ENCODE peak calls at places on chromosomes 13 and 19, in seven cellular contexts. One of them, this sample, is unnamed.

GRCh38 chr13:111115841-111116500 is 861 bp downstream of the ARHGEF7 start:
- DNase-seq in activated naive CD8-positive, alpha-beta T cell treated with anti-CD3 and anti-CD28 coated beads, Interleukin-2, amount 50 U/mL, for 24 hours: no peak
- DNase-seq in T-helper 17 cell: no peak
- DNase-seq in OCI-LY7: no peak
- DNase-seq in NCI-H2081: peak
- DNase-seq in naive thymus-derived CD4-positive, alpha-beta T cell: peak
- DNase-seq in sciatic nerve: peak
- DNase-seq in this sample: peak

GRCh38 chr13:77555246-77555645 is 19.7 kb downstream of the SCEL start:
- DNase-seq in activated naive CD8-positive, alpha-beta T cell treated with anti-CD3 and anti-CD28 coated beads, Interleukin-2, amount 50 U/mL, for 24 hours: no peak
- DNase-seq in T-helper 17 cell: no peak
- DNase-seq in OCI-LY7: no peak
- DNase-seq in NCI-H2081: peak
- DNase-seq in naive thymus-derived CD4-positive, alpha-beta T cell: no peak
- DNase-seq in sciatic nerve: no peak
- DNase-seq in this sample: no peak

GRCh38 chr13:79393564-79394249 is 12.3 kb downstream of the RBM26 start:
- DNase-seq in activated naive CD8-positive, alpha-beta T cell treated with anti-CD3 and anti-CD28 coated beads, Interleukin-2, amount 50 U/mL, for 24 hours: peak
- DNase-seq in T-helper 17 cell: no peak
- DNase-seq in OCI-LY7: peak
- DNase-seq in NCI-H2081: peak
- DNase-seq in naive thymus-derived CD4-positive, alpha-beta T cell: peak
- DNase-seq in sciatic nerve: no peak
- DNase-seq in this sample: peak

GRCh38 chr13:70034280-70034679 is 73.3 kb upstream of the ATXN8OS start:
- DNase-seq in activated naive CD8-positive, alpha-beta T cell treated with anti-CD3 and anti-CD28 coated beads, Interleukin-2, amount 50 U/mL, for 24 hours: no peak
- DNase-seq in T-helper 17 cell: no peak
- DNase-seq in OCI-LY7: no peak
- DNase-seq in NCI-H2081: no peak
- DNase-seq in naive thymus-derived CD4-positive, alpha-beta T cell: no peak
- DNase-seq in sciatic nerve: no peak
- DNase-seq in this sample: no peak

GRCh38 chr19:28633223-28634030 is 579.5 kb downstream of the UQCRFS1 start:
- DNase-seq in activated naive CD8-positive, alpha-beta T cell treated with anti-CD3 and anti-CD28 coated beads, Interleukin-2, amount 50 U/mL, for 24 hours: peak
- DNase-seq in T-helper 17 cell: no peak
- DNase-seq in OCI-LY7: peak
- DNase-seq in NCI-H2081: no peak
- DNase-seq in naive thymus-derived CD4-positive, alpha-beta T cell: peak
- DNase-seq in sciatic nerve: no peak
- DNase-seq in this sample: peak

GRCh38 chr13:30341815-30342570 is 34.6 kb upstream of the KATNAL1 start:
- DNase-seq in activated naive CD8-positive, alpha-beta T cell treated with anti-CD3 and anti-CD28 coated beads, Interleukin-2, amount 50 U/mL, for 24 hours: no peak
- DNase-seq in T-helper 17 cell: no peak
- DNase-seq in OCI-LY7: no peak
- DNase-seq in NCI-H2081: no peak
- DNase-seq in naive thymus-derived CD4-positive, alpha-beta T cell: no peak
- DNase-seq in sciatic nerve: peak
- DNase-seq in this sample: no peak

GRCh38 chr13:45331981-45332830 is 8.8 kb downstream of the TPT1 start:
- DNase-seq in activated naive CD8-positive, alpha-beta T cell treated with anti-CD3 and anti-CD28 coated beads, Interleukin-2, amount 50 U/mL, for 24 hours: no peak
- DNase-seq in T-helper 17 cell: no peak
- DNase-seq in OCI-LY7: no peak
- DNase-seq in NCI-H2081: no peak
- DNase-seq in naive thymus-derived CD4-positive, alpha-beta T cell: no peak
- DNase-seq in sciatic nerve: no peak
- DNase-seq in this sample: no peak

GRCh38 chr19:8575467-8575997 is 1.7 kb downstream of the MYO1F start:
- DNase-seq in activated naive CD8-positive, alpha-beta T cell treated with anti-CD3 and anti-CD28 coated beads, Interleukin-2, amount 50 U/mL, for 24 hours: peak
- DNase-seq in T-helper 17 cell: peak
- DNase-seq in OCI-LY7: no peak
- DNase-seq in NCI-H2081: no peak
- DNase-seq in naive thymus-derived CD4-positive, alpha-beta T cell: peak
- DNase-seq in sciatic nerve: no peak
- DNase-seq in this sample: peak

GRCh38 chr19:1624458-1624857 is 19.2 kb upstream of the UQCR11 start:
- DNase-seq in activated naive CD8-positive, alpha-beta T cell treated with anti-CD3 and anti-CD28 coated beads, Interleukin-2, amount 50 U/mL, for 24 hours: peak
- DNase-seq in T-helper 17 cell: no peak
- DNase-seq in OCI-LY7: peak
- DNase-seq in NCI-H2081: peak
- DNase-seq in naive thymus-derived CD4-positive, alpha-beta T cell: peak
- DNase-seq in sciatic nerve: peak
- DNase-seq in this sample: peak

GRCh38 chr19:55691561-55692481 is 16.8 kb downstream of the EPN1 start:
- DNase-seq in activated naive CD8-positive, alpha-beta T cell treated with anti-CD3 and anti-CD28 coated beads, Interleukin-2, amount 50 U/mL, for 24 hours: no peak
- DNase-seq in T-helper 17 cell: no peak
- DNase-seq in OCI-LY7: no peak
- DNase-seq in NCI-H2081: no peak
- DNase-seq in naive thymus-derived CD4-positive, alpha-beta T cell: no peak
- DNase-seq in sciatic nerve: peak
- DNase-seq in this sample: no peak

GRCh38 chr13:26460652-26461051 is 96.8 kb upstream of the WASF3 start:
- DNase-seq in activated naive CD8-positive, alpha-beta T cell treated with anti-CD3 and anti-CD28 coated beads, Interleukin-2, amount 50 U/mL, for 24 hours: no peak
- DNase-seq in T-helper 17 cell: no peak
- DNase-seq in OCI-LY7: no peak
- DNase-seq in NCI-H2081: no peak
- DNase-seq in naive thymus-derived CD4-positive, alpha-beta T cell: no peak
- DNase-seq in sciatic nerve: no peak
- DNase-seq in this sample: no peak

GRCh38 chr13:41127746-41128145 is 4.9 kb downstream of the KBTBD6 start:
- DNase-seq in activated naive CD8-positive, alpha-beta T cell treated with anti-CD3 and anti-CD28 coated beads, Interleukin-2, amount 50 U/mL, for 24 hours: no peak
- DNase-seq in T-helper 17 cell: no peak
- DNase-seq in OCI-LY7: no peak
- DNase-seq in NCI-H2081: no peak
- DNase-seq in naive thymus-derived CD4-positive, alpha-beta T cell: no peak
- DNase-seq in sciatic nerve: no peak
- DNase-seq in this sample: no peak

GRCh38 chr13:67238277-67238859 is 8.2 kb upstream of the PCDH9 start:
- DNase-seq in activated naive CD8-positive, alpha-beta T cell treated with anti-CD3 and anti-CD28 coated beads, Interleukin-2, amount 50 U/mL, for 24 hours: no peak
- DNase-seq in T-helper 17 cell: no peak
- DNase-seq in OCI-LY7: peak
- DNase-seq in NCI-H2081: peak
- DNase-seq in naive thymus-derived CD4-positive, alpha-beta T cell: peak
- DNase-seq in sciatic nerve: no peak
- DNase-seq in this sample: no peak

GRCh38 chr13:73696713-73697112 is 437.5 kb downstream of the KLF12 start:
- DNase-seq in activated naive CD8-positive, alpha-beta T cell treated with anti-CD3 and anti-CD28 coated beads, Interleukin-2, amount 50 U/mL, for 24 hours: no peak
- DNase-seq in T-helper 17 cell: no peak
- DNase-seq in OCI-LY7: no peak
- DNase-seq in NCI-H2081: no peak
- DNase-seq in naive thymus-derived CD4-positive, alpha-beta T cell: no peak
- DNase-seq in sciatic nerve: no peak
- DNase-seq in this sample: no peak

GRCh38 chr19:23391239-23391638 is 4.0 kb downstream of the ZNF91 start:
- DNase-seq in activated naive CD8-positive, alpha-beta T cell treated with anti-CD3 and anti-CD28 coated beads, Interleukin-2, amount 50 U/mL, for 24 hours: no peak
- DNase-seq in T-helper 17 cell: no peak
- DNase-seq in OCI-LY7: no peak
- DNase-seq in NCI-H2081: no peak
- DNase-seq in naive thymus-derived CD4-positive, alpha-beta T cell: no peak
- DNase-seq in sciatic nerve: no peak
- DNase-seq in this sample: no peak

GRCh38 chr13:78806457-78806856 is 147.5 kb upstream of the OBI1 start:
- DNase-seq in activated naive CD8-positive, alpha-beta T cell treated with anti-CD3 and anti-CD28 coated beads, Interleukin-2, amount 50 U/mL, for 24 hours: no peak
- DNase-seq in T-helper 17 cell: no peak
- DNase-seq in OCI-LY7: no peak
- DNase-seq in NCI-H2081: peak
- DNase-seq in naive thymus-derived CD4-positive, alpha-beta T cell: no peak
- DNase-seq in sciatic nerve: no peak
- DNase-seq in this sample: no peak

GRCh38 chr19:45419396-45419795 is 4.3 kb downstream of the ERCC1 start:
- DNase-seq in activated naive CD8-positive, alpha-beta T cell treated with anti-CD3 and anti-CD28 coated beads, Interleukin-2, amount 50 U/mL, for 24 hours: no peak
- DNase-seq in T-helper 17 cell: no peak
- DNase-seq in OCI-LY7: peak
- DNase-seq in NCI-H2081: no peak
- DNase-seq in naive thymus-derived CD4-positive, alpha-beta T cell: no peak
- DNase-seq in sciatic nerve: no peak
- DNase-seq in this sample: peak

GRCh38 chr19:15283141-15283885 is 49.0 kb downstream of the BRD4 start:
- DNase-seq in activated naive CD8-positive, alpha-beta T cell treated with anti-CD3 and anti-CD28 coated beads, Interleukin-2, amount 50 U/mL, for 24 hours: no peak
- DNase-seq in T-helper 17 cell: no peak
- DNase-seq in OCI-LY7: no peak
- DNase-seq in NCI-H2081: no peak
- DNase-seq in naive thymus-derived CD4-positive, alpha-beta T cell: no peak
- DNase-seq in sciatic nerve: no peak
- DNase-seq in this sample: no peak

GRCh38 chr19:51808333-51808986 is 13.5 kb downstream of the FPR3 start:
- DNase-seq in activated naive CD8-positive, alpha-beta T cell treated with anti-CD3 and anti-CD28 coated beads, Interleukin-2, amount 50 U/mL, for 24 hours: no peak
- DNase-seq in T-helper 17 cell: no peak
- DNase-seq in OCI-LY7: no peak
- DNase-seq in NCI-H2081: no peak
- DNase-seq in naive thymus-derived CD4-positive, alpha-beta T cell: no peak
- DNase-seq in sciatic nerve: no peak
- DNase-seq in this sample: no peak

GRCh38 chr19:55172741-55173140 is 6.3 kb upstream of the DNAAF3 start:
- DNase-seq in activated naive CD8-positive, alpha-beta T cell treated with anti-CD3 and anti-CD28 coated beads, Interleukin-2, amount 50 U/mL, for 24 hours: no peak
- DNase-seq in T-helper 17 cell: no peak
- DNase-seq in OCI-LY7: no peak
- DNase-seq in NCI-H2081: no peak
- DNase-seq in naive thymus-derived CD4-positive, alpha-beta T cell: no peak
- DNase-seq in sciatic nerve: no peak
- DNase-seq in this sample: peak

GRCh38 chr19:18274303-18274775 is at the start of gene IQCN:
- DNase-seq in activated naive CD8-positive, alpha-beta T cell treated with anti-CD3 and anti-CD28 coated beads, Interleukin-2, amount 50 U/mL, for 24 hours: peak
- DNase-seq in T-helper 17 cell: no peak
- DNase-seq in OCI-LY7: no peak
- DNase-seq in NCI-H2081: no peak
- DNase-seq in naive thymus-derived CD4-positive, alpha-beta T cell: peak
- DNase-seq in sciatic nerve: no peak
- DNase-seq in this sample: peak

GRCh38 chr19:39307822-39308530 is 11.8 kb downstream of the IFNL1 start:
- DNase-seq in activated naive CD8-positive, alpha-beta T cell treated with anti-CD3 and anti-CD28 coated beads, Interleukin-2, amount 50 U/mL, for 24 hours: no peak
- DNase-seq in T-helper 17 cell: no peak
- DNase-seq in OCI-LY7: no peak
- DNase-seq in NCI-H2081: no peak
- DNase-seq in naive thymus-derived CD4-positive, alpha-beta T cell: no peak
- DNase-seq in sciatic nerve: peak
- DNase-seq in this sample: peak

GRCh38 chr19:52221831-52222375 is 32.1 kb downstream of the PPP2R1A start:
- DNase-seq in activated naive CD8-positive, alpha-beta T cell treated with anti-CD3 and anti-CD28 coated beads, Interleukin-2, amount 50 U/mL, for 24 hours: no peak
- DNase-seq in T-helper 17 cell: no peak
- DNase-seq in OCI-LY7: no peak
- DNase-seq in NCI-H2081: no peak
- DNase-seq in naive thymus-derived CD4-positive, alpha-beta T cell: no peak
- DNase-seq in sciatic nerve: no peak
- DNase-seq in this sample: no peak

GRCh38 chr13:47588676-47589075 is 412.4 kb downstream of the SUCLA2 start:
- DNase-seq in activated naive CD8-positive, alpha-beta T cell treated with anti-CD3 and anti-CD28 coated beads, Interleukin-2, amount 50 U/mL, for 24 hours: no peak
- DNase-seq in T-helper 17 cell: no peak
- DNase-seq in OCI-LY7: no peak
- DNase-seq in NCI-H2081: no peak
- DNase-seq in naive thymus-derived CD4-positive, alpha-beta T cell: no peak
- DNase-seq in sciatic nerve: no peak
- DNase-seq in this sample: no peak

GRCh38 chr19:10701955-10702307 is 692 bp downstream of the QTRT1 start:
- DNase-seq in activated naive CD8-positive, alpha-beta T cell treated with anti-CD3 and anti-CD28 coated beads, Interleukin-2, amount 50 U/mL, for 24 hours: peak
- DNase-seq in T-helper 17 cell: no peak
- DNase-seq in OCI-LY7: peak
- DNase-seq in NCI-H2081: peak
- DNase-seq in naive thymus-derived CD4-positive, alpha-beta T cell: peak
- DNase-seq in sciatic nerve: no peak
- DNase-seq in this sample: peak

GRCh38 chr13:96397807-96398206 is 307.9 kb downstream of the HS6ST3 start:
- DNase-seq in activated naive CD8-positive, alpha-beta T cell treated with anti-CD3 and anti-CD28 coated beads, Interleukin-2, amount 50 U/mL, for 24 hours: no peak
- DNase-seq in T-helper 17 cell: no peak
- DNase-seq in OCI-LY7: no peak
- DNase-seq in NCI-H2081: no peak
- DNase-seq in naive thymus-derived CD4-positive, alpha-beta T cell: no peak
- DNase-seq in sciatic nerve: no peak
- DNase-seq in this sample: no peak

GRCh38 chr13:51556740-51557139 is 27.5 kb upstream of the WDFY2 start:
- DNase-seq in activated naive CD8-positive, alpha-beta T cell treated with anti-CD3 and anti-CD28 coated beads, Interleukin-2, amount 50 U/mL, for 24 hours: no peak
- DNase-seq in T-helper 17 cell: no peak
- DNase-seq in OCI-LY7: no peak
- DNase-seq in NCI-H2081: no peak
- DNase-seq in naive thymus-derived CD4-positive, alpha-beta T cell: no peak
- DNase-seq in sciatic nerve: no peak
- DNase-seq in this sample: no peak

GRCh38 chr19:28705008-28705407 is 507.9 kb downstream of the UQCRFS1 start:
- DNase-seq in activated naive CD8-positive, alpha-beta T cell treated with anti-CD3 and anti-CD28 coated beads, Interleukin-2, amount 50 U/mL, for 24 hours: no peak
- DNase-seq in T-helper 17 cell: no peak
- DNase-seq in OCI-LY7: peak
- DNase-seq in NCI-H2081: no peak
- DNase-seq in naive thymus-derived CD4-positive, alpha-beta T cell: no peak
- DNase-seq in sciatic nerve: no peak
- DNase-seq in this sample: no peak

GRCh38 chr19:11693505-11694499 is 44.9 kb downstream of the ZNF823 start:
- DNase-seq in activated naive CD8-positive, alpha-beta T cell treated with anti-CD3 and anti-CD28 coated beads, Interleukin-2, amount 50 U/mL, for 24 hours: no peak
- DNase-seq in T-helper 17 cell: no peak
- DNase-seq in OCI-LY7: peak
- DNase-seq in NCI-H2081: peak
- DNase-seq in naive thymus-derived CD4-positive, alpha-beta T cell: no peak
- DNase-seq in sciatic nerve: no peak
- DNase-seq in this sample: peak

GRCh38 chr13:23670793-23671192 is 100.6 kb downstream of the TNFRSF19 start:
- DNase-seq in activated naive CD8-positive, alpha-beta T cell treated with anti-CD3 and anti-CD28 coated beads, Interleukin-2, amount 50 U/mL, for 24 hours: no peak
- DNase-seq in T-helper 17 cell: no peak
- DNase-seq in OCI-LY7: no peak
- DNase-seq in NCI-H2081: no peak
- DNase-seq in naive thymus-derived CD4-positive, alpha-beta T cell: no peak
- DNase-seq in sciatic nerve: no peak
- DNase-seq in this sample: no peak

GRCh38 chr13:32267836-32268439 is 47.2 kb downstream of the ZAR1L start:
- DNase-seq in activated naive CD8-positive, alpha-beta T cell treated with anti-CD3 and anti-CD28 coated beads, Interleukin-2, amount 50 U/mL, for 24 hours: peak
- DNase-seq in T-helper 17 cell: no peak
- DNase-seq in OCI-LY7: peak
- DNase-seq in NCI-H2081: no peak
- DNase-seq in naive thymus-derived CD4-positive, alpha-beta T cell: peak
- DNase-seq in sciatic nerve: no peak
- DNase-seq in this sample: peak

GRCh38 chr13:21673592-21674270 is 2.9 kb downstream of the FGF9 start:
- DNase-seq in activated naive CD8-positive, alpha-beta T cell treated with anti-CD3 and anti-CD28 coated beads, Interleukin-2, amount 50 U/mL, for 24 hours: peak
- DNase-seq in T-helper 17 cell: peak
- DNase-seq in OCI-LY7: peak
- DNase-seq in NCI-H2081: peak
- DNase-seq in naive thymus-derived CD4-positive, alpha-beta T cell: peak
- DNase-seq in sciatic nerve: no peak
- DNase-seq in this sample: peak

GRCh38 chr13:28528848-28529247 is 33.9 kb upstream of the FLT1 start:
- DNase-seq in activated naive CD8-positive, alpha-beta T cell treated with anti-CD3 and anti-CD28 coated beads, Interleukin-2, amount 50 U/mL, for 24 hours: no peak
- DNase-seq in T-helper 17 cell: no peak
- DNase-seq in OCI-LY7: no peak
- DNase-seq in NCI-H2081: no peak
- DNase-seq in naive thymus-derived CD4-positive, alpha-beta T cell: no peak
- DNase-seq in sciatic nerve: no peak
- DNase-seq in this sample: no peak

GRCh38 chr13:93552596-93552995 is 326.0 kb downstream of the GPC6 start:
- DNase-seq in activated naive CD8-positive, alpha-beta T cell treated with anti-CD3 and anti-CD28 coated beads, Interleukin-2, amount 50 U/mL, for 24 hours: no peak
- DNase-seq in T-helper 17 cell: no peak
- DNase-seq in OCI-LY7: no peak
- DNase-seq in NCI-H2081: no peak
- DNase-seq in naive thymus-derived CD4-positive, alpha-beta T cell: no peak
- DNase-seq in sciatic nerve: no peak
- DNase-seq in this sample: no peak

GRCh38 chr19:46480409-46480808 is 9.0 kb upstream of the PNMA8A start:
- DNase-seq in activated naive CD8-positive, alpha-beta T cell treated with anti-CD3 and anti-CD28 coated beads, Interleukin-2, amount 50 U/mL, for 24 hours: no peak
- DNase-seq in T-helper 17 cell: no peak
- DNase-seq in OCI-LY7: no peak
- DNase-seq in NCI-H2081: no peak
- DNase-seq in naive thymus-derived CD4-positive, alpha-beta T cell: no peak
- DNase-seq in sciatic nerve: no peak
- DNase-seq in this sample: peak

GRCh38 chr13:77696863-77697207 is 652 bp upstream of the SLAIN1 start:
- DNase-seq in activated naive CD8-positive, alpha-beta T cell treated with anti-CD3 and anti-CD28 coated beads, Interleukin-2, amount 50 U/mL, for 24 hours: no peak
- DNase-seq in T-helper 17 cell: no peak
- DNase-seq in OCI-LY7: no peak
- DNase-seq in NCI-H2081: peak
- DNase-seq in naive thymus-derived CD4-positive, alpha-beta T cell: no peak
- DNase-seq in sciatic nerve: no peak
- DNase-seq in this sample: no peak

GRCh38 chr13:98517576-98518310 is 59.2 kb downstream of the STK24 start:
- DNase-seq in activated naive CD8-positive, alpha-beta T cell treated with anti-CD3 and anti-CD28 coated beads, Interleukin-2, amount 50 U/mL, for 24 hours: no peak
- DNase-seq in T-helper 17 cell: peak
- DNase-seq in OCI-LY7: no peak
- DNase-seq in NCI-H2081: no peak
- DNase-seq in naive thymus-derived CD4-positive, alpha-beta T cell: peak
- DNase-seq in sciatic nerve: no peak
- DNase-seq in this sample: no peak

GRCh38 chr13:112168771-112169170 is 101.8 kb downstream of the SOX1 start:
- DNase-seq in activated naive CD8-positive, alpha-beta T cell treated with anti-CD3 and anti-CD28 coated beads, Interleukin-2, amount 50 U/mL, for 24 hours: no peak
- DNase-seq in T-helper 17 cell: no peak
- DNase-seq in OCI-LY7: no peak
- DNase-seq in NCI-H2081: peak
- DNase-seq in naive thymus-derived CD4-positive, alpha-beta T cell: no peak
- DNase-seq in sciatic nerve: no peak
- DNase-seq in this sample: peak

This sample was measured in endodermal cell.